ENCODE peak calls at places on chromosomes 13 and 19, in six cellular contexts. R is cardiac muscle cell, Q is keratinocyte, M is colonic mucosa, N is left lung, O is tibial nerve. J is an unnamed sample. For H3K36me3, the result is how much of the 10 kb centered on the place peaks cover.

GRCh38 chr19:35845215-35846037 is 6.9 kb downstream of the NPHS1 start:
- DNase-seq in R (peak), N (peak), Q (no peak), M (peak), O (no peak), J (no peak)

GRCh38 chr13:35697281-35697680 is 220.8 kb upstream of the MAB21L1 start:
- DNase-seq in R (no peak), N (no peak), Q (no peak), M (no peak), O (no peak), J (no peak)

GRCh38 chr13:32175943-32176342 is 139.2 kb downstream of the ZAR1L start:
- DNase-seq in M (no peak), R (no peak), O (no peak), Q (no peak), N (no peak), J (no peak)

GRCh38 chr13:102726430-102726829 is 31.6 kb upstream of the METTL21C start:
- DNase-seq in Q (no peak), O (no peak), N (no peak), M (no peak), R (no peak), J (no peak)

GRCh38 chr19:35407619-35408018 is 36.8 kb downstream of the GPR42 start:
- DNase-seq in N (no peak), Q (no peak), O (no peak), M (no peak), R (no peak), J (no peak)

GRCh38 chr19:10836478-10837325 is 690 bp upstream of the TMED1 start:
- DNase-seq in N (peak), M (peak), Q (peak), O (no peak), R (peak), J (peak)

GRCh38 chr19:10687518-10688288 is 13.5 kb upstream of the QTRT1 start:
- DNase-seq in O (no peak), Q (no peak), R (no peak), N (no peak), M (no peak), J (no peak)

GRCh38 chr19:12077375-12077774 is 12.8 kb downstream of the ZNF844 start:
- DNase-seq in Q (no peak), N (no peak), M (no peak), O (no peak), R (no peak), J (no peak)

GRCh38 chr13:105170438-105170837 is 1365.0 kb downstream of the EFNB2 start:
- DNase-seq in N (no peak), R (no peak), M (no peak), O (no peak), Q (no peak), J (no peak)

GRCh38 chr19:44908836-44909201 is 3.2 kb downstream of the APOE start:
- DNase-seq in R (no peak), M (no peak), O (no peak), Q (no peak), N (no peak), J (no peak)

GRCh38 chr13:79779061-79779460 is 298.1 kb downstream of the NDFIP2 start:
- DNase-seq in R (no peak), Q (no peak), N (no peak), O (no peak), M (no peak), J (no peak)

GRCh38 chr13:40148103-40148502 is 492.6 kb downstream of the COG6 start:
- DNase-seq in N (no peak), M (no peak), R (no peak), Q (no peak), O (no peak), J (no peak)

GRCh38 chr13:32354040-32354439 is 38.7 kb downstream of the BRCA2 start:
- DNase-seq in M (no peak), O (no peak), R (no peak), N (no peak), Q (no peak), J (no peak)

GRCh38 chr19:1399745-1400144 is 1.6 kb downstream of the GAMT start:
- DNase-seq in M (no peak), Q (no peak), N (no peak), R (no peak), O (no peak), J (no peak)

GRCh38 chr19:10305139-10305806 is 4.3 kb downstream of the ZGLP1 start:
- DNase-seq in R (no peak), O (no peak), M (no peak), N (peak), Q (no peak), J (no peak)

GRCh38 chr19:55809381-55810058 is 22.3 kb downstream of the NLRP11 start:
- DNase-seq in Q (no peak), R (no peak), O (peak), M (peak), N (peak), J (peak)

GRCh38 chr19:44607049-44607448 is 6.3 kb upstream of the IGSF23 start:
- DNase-seq in R (no peak), O (no peak), M (peak), N (no peak), Q (no peak), J (no peak)

GRCh38 chr13:36154567-36155231 is 23.5 kb upstream of the DCLK1 start:
- DNase-seq in Q (no peak), M (no peak), N (peak), R (peak), O (no peak), J (no peak)

GRCh38 chr19:7870571-7871279 is 3.5 kb downstream of the PRR36 start:
- DNase-seq in Q (no peak), R (peak), M (peak), O (no peak), N (no peak), J (peak)

GRCh38 chr13:99894835-99895427 is 76.6 kb downstream of the ZIC5 start:
- DNase-seq in M (no peak), N (no peak), O (no peak), Q (no peak), R (no peak), J (no peak)

GRCh38 chr13:75788494-75788991 is 152.4 kb downstream of the LMO7 start:
- DNase-seq in N (peak), M (peak), Q (no peak), R (no peak), O (no peak), J (no peak)

GRCh38 chr13:90654970-90655369 is 692.5 kb upstream of the MIR17HG start:
- DNase-seq in O (no peak), R (no peak), N (no peak), M (no peak), Q (no peak), J (no peak)

GRCh38 chr19:44005968-44006367 is 3.2 kb downstream of the ZNF230 start:
- DNase-seq in R (no peak), N (no peak), O (no peak), M (no peak), Q (no peak), J (no peak)

GRCh38 chr19:9883231-9883758 is 48.2 kb downstream of the PIN1 start:
- DNase-seq in Q (no peak), M (no peak), O (no peak), R (no peak), N (no peak), J (no peak)

GRCh38 chr19:8355631-8356402 is 8.1 kb upstream of the ANGPTL4 start:
- DNase-seq in R (no peak), N (no peak), M (no peak), Q (peak), O (peak), J (no peak)

GRCh38 chr19:5050016-5050656 is 81.2 kb downstream of the KDM4B start:
- DNase-seq in Q (no peak), M (no peak), R (peak), O (no peak), N (no peak), J (no peak)

GRCh38 chr13:39820606-39821005 is 165.1 kb downstream of the COG6 start:
- DNase-seq in R (no peak), Q (no peak), M (no peak), N (no peak), O (no peak), J (no peak)

GRCh38 chr19:16363133-16363851 is 38.7 kb downstream of the KLF2 start:
- DNase-seq in N (peak), O (no peak), Q (no peak), M (peak), R (no peak), J (no peak)

GRCh38 chr19:30255783-30256509 is 116.2 kb upstream of the ZNF536 start:
- DNase-seq in R (peak), N (no peak), M (no peak), Q (no peak), O (no peak), J (no peak)

GRCh38 chr13:101626925-101627555 is 174.6 kb downstream of the ITGBL1 start:
- DNase-seq in N (no peak), M (no peak), O (no peak), Q (no peak), R (no peak), J (peak)

DNA sequence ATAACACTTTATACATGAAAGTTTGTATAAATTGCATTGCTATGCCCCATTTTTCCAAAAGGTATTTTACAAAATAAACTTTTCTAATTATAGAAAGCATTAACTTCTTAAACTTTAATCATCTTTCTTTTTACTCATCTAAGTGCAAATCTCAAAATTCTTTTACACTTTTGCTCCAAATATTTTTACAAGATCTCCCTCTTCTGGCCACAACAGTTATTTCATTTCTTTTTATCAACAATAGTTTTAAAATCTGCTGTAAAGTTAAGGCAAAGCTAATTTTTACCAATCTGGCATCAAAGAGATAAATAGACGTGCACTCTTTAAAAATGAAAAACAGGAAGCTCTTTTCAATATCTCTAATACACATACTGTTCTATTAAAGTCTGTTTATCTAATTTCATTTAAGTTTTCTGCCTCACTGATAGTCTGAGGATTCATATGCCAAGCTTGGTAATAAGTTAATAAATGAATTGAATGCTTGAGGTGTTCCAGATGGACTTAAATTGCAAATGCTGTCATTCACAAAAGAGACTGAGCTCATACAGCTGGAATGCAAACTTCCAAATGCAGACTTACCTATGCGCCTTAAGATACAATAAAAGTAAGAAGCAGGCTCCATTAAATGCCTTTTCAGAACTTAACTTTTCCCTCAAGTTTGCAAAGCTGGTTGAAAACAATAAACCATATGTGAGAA is 583.0 kb upstream of the ATXN8OS start:
- DNase-seq in Q (no peak), R (no peak), M (no peak), O (no peak), N (no peak), J (no peak)
- TF ChIP-seq CTCF in Q (no peak), R (peak), M (no peak), O (no peak), N (no peak), J (peak)

GRCh38 chr13:104163866-104164630 is 1097.8 kb upstream of the SLC10A2 start:
- DNase-seq in N (no peak), Q (no peak), O (no peak), M (no peak), R (no peak), J (no peak)
- H3K4me3 ChIP-seq in N (no peak), Q (no peak), O (no peak), M (no peak), R (no peak), J (no peak)

DNA sequence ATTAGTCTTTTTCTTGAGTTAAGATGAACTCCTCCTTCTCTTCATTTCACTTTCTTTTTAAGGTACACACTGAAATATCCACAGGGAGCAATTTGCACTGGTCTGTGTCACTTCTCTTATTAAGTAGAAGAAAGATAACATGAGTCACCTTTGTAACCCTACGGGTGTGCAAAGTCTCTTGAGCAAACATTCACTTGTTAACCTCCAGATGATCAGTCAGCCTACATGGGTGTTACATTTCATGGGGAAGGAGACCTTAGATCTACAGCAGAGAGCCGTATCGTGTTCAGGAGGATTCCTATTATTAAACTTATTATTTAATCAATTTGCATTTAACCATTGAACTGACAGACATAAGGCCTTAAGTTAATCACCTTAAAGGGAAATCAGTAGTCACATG is 5.1 kb downstream of the ZNF507 start:
- DNase-seq in N (no peak), Q (no peak), R (no peak), M (no peak), O (no peak), J (no peak)
- H3K36me3 ChIP-seq in N (under half), Q (under half), R (under half), M (under half), O (under half), J (under half)

GRCh38 chr13:113468461-113469147 is 15.3 kb upstream of the ADPRHL1 start:
- DNase-seq in O (no peak), R (no peak), Q (no peak), M (no peak), N (no peak), J (no peak)

GRCh38 chr13:113468029-113468428 is 14.7 kb upstream of the ADPRHL1 start:
- DNase-seq in M (no peak), Q (no peak), R (no peak), O (no peak), N (no peak), J (no peak)

GRCh38 chr13:113466321-113466836 is 13.1 kb upstream of the ADPRHL1 start:
- DNase-seq in O (no peak), M (no peak), N (no peak), Q (no peak), R (no peak), J (no peak)

GRCh38 chr13:113464476-113464875 is 11.2 kb upstream of the ADPRHL1 start:
- DNase-seq in N (no peak), R (no peak), M (no peak), Q (no peak), O (no peak), J (no peak)

GRCh38 chr13:113465241-113465640 is 12.0 kb upstream of the ADPRHL1 start:
- DNase-seq in R (no peak), O (no peak), N (no peak), Q (no peak), M (no peak), J (no peak)
- TF ChIP-seq CTCF in R (no peak), O (no peak), N (no peak), Q (no peak), M (no peak), J (no peak)

GRCh38 chr13:19591864-19592263 is 30.5 kb upstream of the TPTE2 start:
- DNase-seq in R (no peak), N (no peak), O (no peak), M (no peak), Q (no peak), J (no peak)

GRCh38 chr13:19589312-19589711 is 28.0 kb upstream of the TPTE2 start:
- DNase-seq in M (no peak), O (no peak), N (no peak), R (no peak), Q (no peak), J (no peak)

GRCh38 chr13:19590423-19590822 is 29.1 kb upstream of the TPTE2 start:
- DNase-seq in Q (no peak), N (no peak), R (no peak), O (no peak), M (no peak), J (no peak)

GRCh38 chr13:19587635-19588300 is 26.4 kb upstream of the TPTE2 start:
- DNase-seq in Q (no peak), O (peak), R (no peak), N (no peak), M (no peak), J (peak)

DNA sequence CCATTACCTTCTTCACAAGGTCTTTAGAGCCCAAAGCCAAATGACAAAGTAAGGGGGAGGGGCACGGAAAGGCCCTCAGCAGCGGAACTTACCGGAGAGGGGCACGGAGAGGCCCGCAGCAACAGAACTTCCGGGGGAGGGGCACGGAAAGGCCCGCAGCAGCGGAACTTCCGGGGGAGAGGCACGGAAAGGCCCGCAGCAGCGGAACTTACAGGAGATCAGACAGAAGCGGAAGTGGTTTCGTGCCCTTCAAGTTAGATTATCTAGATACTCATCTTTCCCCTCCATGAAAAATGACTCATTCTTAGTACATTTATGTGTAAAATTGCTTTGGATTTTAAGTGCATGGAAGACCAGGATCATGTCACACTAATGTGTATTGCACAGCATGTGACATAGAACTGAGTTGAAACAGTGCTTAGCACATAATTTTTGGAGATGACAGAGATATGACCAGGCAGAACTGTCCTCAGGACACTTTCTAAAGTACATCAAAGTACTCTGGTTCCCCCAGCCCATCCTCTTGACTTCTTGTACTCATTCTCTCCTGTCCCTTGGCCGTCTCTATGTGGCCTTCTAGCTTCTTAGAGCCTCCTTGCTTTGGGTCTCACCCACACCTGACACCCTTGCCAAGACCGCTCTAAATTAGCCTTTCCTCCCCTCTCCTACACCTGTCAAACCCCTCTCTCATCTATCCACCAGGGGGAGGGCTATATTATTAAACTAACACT is 25.7 kb upstream of the TPTE2 start:
- DNase-seq in Q (no peak), O (no peak), R (no peak), N (peak), M (peak), J (peak)
- H3K4me3 ChIP-seq in Q (no peak), O (no peak), R (no peak), N (no peak), M (no peak), J (peak)

DNA sequence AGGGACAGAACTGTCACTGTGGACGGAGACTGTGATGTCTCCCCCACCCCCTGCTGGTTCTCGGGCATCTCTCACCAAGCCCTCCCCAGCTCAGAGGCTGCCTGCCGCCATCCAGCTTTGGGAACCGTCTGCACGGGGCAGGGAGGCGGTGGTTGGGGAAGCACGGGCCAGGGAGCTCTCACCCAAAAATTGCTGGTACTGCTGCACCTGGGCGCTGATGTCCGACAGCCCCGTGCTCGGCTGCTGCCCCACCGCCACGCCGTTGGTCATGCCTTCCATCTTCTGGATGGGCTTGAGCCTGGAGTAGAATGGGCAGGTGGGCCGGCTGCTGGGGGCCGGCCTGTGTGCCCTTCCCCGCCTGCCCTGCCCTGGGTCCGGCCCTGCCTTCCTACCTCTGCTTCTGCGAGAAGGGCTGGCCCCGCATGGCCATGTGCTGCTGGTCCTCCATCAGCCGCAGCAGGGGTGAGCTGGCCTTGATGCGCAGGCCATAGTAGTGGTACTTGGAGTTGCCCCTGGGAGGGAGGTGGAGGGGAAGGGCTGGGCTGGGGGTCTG is 16.1 kb downstream of the DCAF15 start:
- DNase-seq in N (peak), Q (no peak), M (no peak), O (no peak), R (no peak), J (no peak)
- H3K36me3 ChIP-seq in N (half or more), Q (under half), M (under half), O (under half), R (under half), J (under half)

DNA sequence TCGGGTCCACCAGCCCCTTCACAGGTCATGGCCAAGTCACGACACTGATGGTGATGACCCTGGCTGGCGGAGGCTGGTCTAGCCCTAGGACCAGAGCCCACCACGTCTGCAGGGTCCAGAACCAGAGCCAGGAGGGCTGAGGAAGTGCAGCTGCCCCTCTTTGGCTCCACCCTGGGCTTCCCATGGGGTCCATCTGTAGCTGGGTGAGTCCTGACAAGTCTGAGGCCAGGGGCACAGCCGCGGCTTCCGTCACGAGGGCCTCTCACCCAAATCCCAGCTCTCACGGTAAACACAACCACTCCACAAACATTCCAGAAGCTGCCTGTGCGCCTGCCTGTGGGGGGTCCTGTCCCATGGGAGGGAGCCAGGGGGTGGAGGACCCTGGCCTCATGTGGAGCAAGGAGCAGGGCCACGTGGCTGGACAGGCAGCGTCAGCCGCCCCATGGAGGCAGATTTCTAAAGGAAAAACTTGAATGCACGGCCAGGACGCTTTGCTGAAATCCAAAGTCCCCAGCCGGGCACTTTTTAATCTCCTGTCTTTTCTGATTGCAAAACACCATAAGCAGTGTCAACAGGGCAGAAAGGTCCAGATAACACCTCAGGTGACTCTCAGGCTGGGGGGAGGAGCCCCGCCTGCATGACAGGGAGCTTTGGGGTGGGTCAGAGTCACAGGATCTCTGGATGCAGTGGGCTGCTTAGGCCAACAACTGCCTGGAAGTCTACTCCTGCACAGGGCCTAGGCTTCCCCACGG is 29.9 kb downstream of the CEBPG start:
- DNase-seq in R (no peak), Q (no peak), N (peak), M (no peak), O (no peak), J (no peak)
- TF ChIP-seq CTCF in R (no peak), Q (no peak), N (no peak), M (no peak), O (no peak), J (no peak)

J was measured in GM06990.